ENCODE peak calls at places on chromosomes 5 and 9, in six cellular contexts. One of them, this sample, is unnamed.
A peak's percentile ranks its signal among the peaks of the same experiment; 100 is the strongest.

GRCh38 chr9:69919461-69920061 is 98.9 kb downstream of the CFAP95 start:
- DNase-seq in renal cortical epithelial cell: peak; percentile 72
- DNase-seq in HT1080: peak; percentile 72
- DNase-seq in activated naive CD8-positive, alpha-beta T cell treated with anti-CD3 and anti-CD28 coated beads, Interleukin-2, amount 50 U/mL, for 24 hours: no peak
- DNase-seq in fibroblast of lung: peak; percentile 56
- DNase-seq in NCI-H2227 treated with DMSO at 0.1 percent for 48 hours: peak; percentile 47
- DNase-seq in this sample: no peak

GRCh38 chr5:129856325-129856724 is 47.9 kb upstream of the CHSY3 start:
- DNase-seq in fibroblast of lung: no peak
- DNase-seq in renal cortical epithelial cell: no peak
- DNase-seq in NCI-H2227 treated with DMSO at 0.1 percent for 48 hours: no peak
- DNase-seq in HT1080: no peak
- DNase-seq in activated naive CD8-positive, alpha-beta T cell treated with anti-CD3 and anti-CD28 coated beads, Interleukin-2, amount 50 U/mL, for 24 hours: no peak
- DNase-seq in this sample: no peak

GRCh38 chr5:36561596-36561995 is 44.8 kb upstream of the SLC1A3 start:
- DNase-seq in HT1080: no peak
- DNase-seq in activated naive CD8-positive, alpha-beta T cell treated with anti-CD3 and anti-CD28 coated beads, Interleukin-2, amount 50 U/mL, for 24 hours: no peak
- DNase-seq in NCI-H2227 treated with DMSO at 0.1 percent for 48 hours: no peak
- DNase-seq in renal cortical epithelial cell: no peak
- DNase-seq in fibroblast of lung: no peak
- DNase-seq in this sample: no peak

GRCh38 chr5:115460476-115460875 is 84.1 kb downstream of the FEM1C start:
- DNase-seq in fibroblast of lung: peak; percentile 94
- DNase-seq in activated naive CD8-positive, alpha-beta T cell treated with anti-CD3 and anti-CD28 coated beads, Interleukin-2, amount 50 U/mL, for 24 hours: peak; percentile 11
- DNase-seq in NCI-H2227 treated with DMSO at 0.1 percent for 48 hours: no peak
- DNase-seq in renal cortical epithelial cell: peak; percentile 92
- DNase-seq in HT1080: peak; percentile 96
- DNase-seq in this sample: no peak

GRCh38 chr5:180072556-180072955 is 997 bp upstream of the RNF130 start:
- DNase-seq in NCI-H2227 treated with DMSO at 0.1 percent for 48 hours: no peak
- DNase-seq in renal cortical epithelial cell: no peak
- DNase-seq in fibroblast of lung: no peak
- DNase-seq in HT1080: no peak
- DNase-seq in activated naive CD8-positive, alpha-beta T cell treated with anti-CD3 and anti-CD28 coated beads, Interleukin-2, amount 50 U/mL, for 24 hours: no peak
- DNase-seq in this sample: no peak

GRCh38 chr9:85156652-85157051 is 487.1 kb downstream of the NTRK2 start:
- DNase-seq in HT1080: no peak
- DNase-seq in NCI-H2227 treated with DMSO at 0.1 percent for 48 hours: no peak
- DNase-seq in renal cortical epithelial cell: no peak
- DNase-seq in activated naive CD8-positive, alpha-beta T cell treated with anti-CD3 and anti-CD28 coated beads, Interleukin-2, amount 50 U/mL, for 24 hours: no peak
- DNase-seq in fibroblast of lung: no peak
- DNase-seq in this sample: no peak

GRCh38 chr5:164235176-164235914 is 729.9 kb downstream of the MAT2B start:
- DNase-seq in NCI-H2227 treated with DMSO at 0.1 percent for 48 hours: no peak
- DNase-seq in fibroblast of lung: peak; percentile 98
- DNase-seq in activated naive CD8-positive, alpha-beta T cell treated with anti-CD3 and anti-CD28 coated beads, Interleukin-2, amount 50 U/mL, for 24 hours: no peak
- DNase-seq in HT1080: peak; percentile 75
- DNase-seq in renal cortical epithelial cell: peak; percentile 92
- DNase-seq in this sample: no peak

GRCh38 chr9:92657296-92658094 is 12.4 kb downstream of the IPPK start:
- DNase-seq in HT1080: no peak
- DNase-seq in fibroblast of lung: no peak
- DNase-seq in renal cortical epithelial cell: no peak
- DNase-seq in NCI-H2227 treated with DMSO at 0.1 percent for 48 hours: no peak
- DNase-seq in activated naive CD8-positive, alpha-beta T cell treated with anti-CD3 and anti-CD28 coated beads, Interleukin-2, amount 50 U/mL, for 24 hours: no peak
- DNase-seq in this sample: no peak

GRCh38 chr5:114782869-114783268 is 386.8 kb downstream of the TRIM36 start:
- DNase-seq in NCI-H2227 treated with DMSO at 0.1 percent for 48 hours: no peak
- DNase-seq in renal cortical epithelial cell: no peak
- DNase-seq in HT1080: peak; percentile 21
- DNase-seq in fibroblast of lung: no peak
- DNase-seq in activated naive CD8-positive, alpha-beta T cell treated with anti-CD3 and anti-CD28 coated beads, Interleukin-2, amount 50 U/mL, for 24 hours: no peak
- DNase-seq in this sample: no peak

GRCh38 chr5:145484195-145484594 is 350.9 kb downstream of the PRELID2 start:
- DNase-seq in NCI-H2227 treated with DMSO at 0.1 percent for 48 hours: no peak
- DNase-seq in renal cortical epithelial cell: peak; percentile 96
- DNase-seq in activated naive CD8-positive, alpha-beta T cell treated with anti-CD3 and anti-CD28 coated beads, Interleukin-2, amount 50 U/mL, for 24 hours: no peak
- DNase-seq in HT1080: peak; percentile 72
- DNase-seq in fibroblast of lung: peak; percentile 87
- DNase-seq in this sample: no peak

GRCh38 chr9:136603216-136603615 is 57.4 kb upstream of the NOTCH1 start:
- DNase-seq in renal cortical epithelial cell: no peak
- DNase-seq in fibroblast of lung: no peak
- DNase-seq in HT1080: no peak
- DNase-seq in activated naive CD8-positive, alpha-beta T cell treated with anti-CD3 and anti-CD28 coated beads, Interleukin-2, amount 50 U/mL, for 24 hours: no peak
- DNase-seq in NCI-H2227 treated with DMSO at 0.1 percent for 48 hours: no peak
- DNase-seq in this sample: no peak

GRCh38 chr5:150101019-150101418 is 14.7 kb upstream of the CSF1R start:
- DNase-seq in renal cortical epithelial cell: no peak
- DNase-seq in fibroblast of lung: no peak
- DNase-seq in NCI-H2227 treated with DMSO at 0.1 percent for 48 hours: no peak
- DNase-seq in HT1080: no peak
- DNase-seq in activated naive CD8-positive, alpha-beta T cell treated with anti-CD3 and anti-CD28 coated beads, Interleukin-2, amount 50 U/mL, for 24 hours: no peak
- DNase-seq in this sample: no peak

GRCh38 chr5:150129813-150130492 is 25.7 kb downstream of the PDGFRB start:
- DNase-seq in NCI-H2227 treated with DMSO at 0.1 percent for 48 hours: peak; percentile 26
- DNase-seq in HT1080: peak; percentile 61
- DNase-seq in activated naive CD8-positive, alpha-beta T cell treated with anti-CD3 and anti-CD28 coated beads, Interleukin-2, amount 50 U/mL, for 24 hours: peak; percentile 58
- DNase-seq in renal cortical epithelial cell: peak; percentile 52
- DNase-seq in fibroblast of lung: peak; percentile 52
- DNase-seq in this sample: peak; percentile 79

This sample was measured in activated CD8-positive, alpha-beta memory T cell treated with anti-CD3 and anti-CD28 coated beads, Interleukin-2, amount 50 U/mL, for 48 hours.